ENCODE peak calls at places on chromosomes 3 and 15, in six cellular contexts. T is cardiac muscle cell, Y is HFF-Myc, L is heart left ventricle, K is HEK293T, U is NCI-H460. I is an unnamed sample.

GRCh38 chr15:95975212-95975611 is 355.3 kb upstream of the NR2F2 start:
- DNase-seq in T (no peak), Y (no peak), L (no peak), K (no peak), U (no peak), I (no peak)

GRCh38 chr3:57832925-57833324 is 76.8 kb downstream of the SLMAP start:
- DNase-seq in T (no peak), Y (no peak), L (no peak), K (no peak), U (no peak), I (no peak)

GRCh38 chr3:114651555-114651954 is 357.7 kb downstream of the TIGIT start:
- DNase-seq in T (no peak), Y (no peak), L (no peak), K (no peak), U (no peak), I (no peak)

GRCh38 chr15:51290720-51291119 is 47.7 kb downstream of the CYP19A1 start:
- DNase-seq in T (no peak), Y (no peak), L (no peak), K (no peak), U (no peak), I (no peak)

GRCh38 chr3:102484384-102484783 is 49.6 kb downstream of the ZPLD1 start:
- DNase-seq in T (no peak), Y (no peak), L (no peak), K (no peak), U (no peak), I (no peak)

GRCh38 chr3:191721390-191721801 is 260.4 kb downstream of the PYDC2 start:
- DNase-seq in T (no peak), Y (no peak), L (no peak), K (no peak), U (no peak), I (no peak)

GRCh38 chr3:58009026-58009748 is 965 bp downstream of the FLNB start:
- DNase-seq in T (no peak), Y (no peak), L (no peak), K (no peak), U (no peak), I (no peak)

GRCh38 chr3:38354588-38355344 is 8.2 kb downstream of the XYLB start:
- DNase-seq in T (no peak), Y (peak), L (no peak), K (no peak), U (no peak), I (no peak)